ENCODE peak calls at places on chromosomes 3 and 15, in eight cellular contexts. C is tibial nerve, L is lower lobe of right lung, M is fibroblast of lung, N is IMR-90, V is NT2/D1, O is GM23248, S is pancreas. P is an unnamed sample.

GRCh38 chr3:119990888-119991287 is 103.4 kb downstream of the GSK3B start:
- DNase-seq in C (no peak), L (no peak), M (peak; percentile 36), N (peak; percentile 62), V (no peak), O (peak; percentile 54), S (no peak), P (peak; percentile 11)

GRCh38 chr3:42262525-42262924 is 3.5 kb downstream of the CCK start:
- DNase-seq in C (no peak), L (no peak), M (peak; percentile 31), N (peak; percentile 80), V (peak; percentile 47), O (peak; percentile 94), S (no peak), P (no peak)

GRCh38 chr3:33229066-33229465 is 10.5 kb upstream of the SUSD5 start:
- DNase-seq in C (no peak), L (no peak), M (no peak), N (no peak), V (no peak), O (no peak), S (no peak), P (no peak)

GRCh38 chr15:76196286-76196948 is 114.9 kb downstream of the ETFA start:
- DNase-seq in C (no peak), L (peak; percentile 46), M (peak; percentile 86), N (peak; percentile 89), V (peak; percentile 36), O (peak; percentile 93), S (peak; percentile 70), P (peak; percentile 86)

GRCh38 chr3:79937567-79937966 is 169.8 kb upstream of the ROBO1 start:
- DNase-seq in C (no peak), L (no peak), M (no peak), N (no peak), V (peak; percentile 50), O (no peak), S (no peak), P (no peak)

GRCh38 chr3:27253831-27254230 is 115.4 kb downstream of the NEK10 start:
- DNase-seq in C (no peak), L (peak; percentile 48), M (peak; percentile 27), N (peak; percentile 21), V (peak; percentile 16), O (peak; percentile 58), S (peak; percentile 31), P (peak; percentile 46)

GRCh38 chr3:127152676-127153505 is 40.0 kb upstream of the PRR23E start:
- DNase-seq in C (no peak), L (no peak), M (no peak), N (no peak), V (no peak), O (no peak), S (no peak), P (no peak)

GRCh38 chr15:95326689-95327525 is 1003.6 kb upstream of the NR2F2 start:
- DNase-seq in C (peak; percentile 50), L (no peak), M (no peak), N (no peak), V (no peak), O (peak; percentile 10), S (peak; percentile 42), P (peak; percentile 75)

GRCh38 chr3:173411288-173412064 is 13.9 kb downstream of the NLGN1 start:
- DNase-seq in C (no peak), L (peak; percentile 52), M (peak; percentile 72), N (peak; percentile 51), V (no peak), O (peak; percentile 81), S (no peak), P (peak; percentile 80)

GRCh38 chr3:194138732-194139084 is 2.8 kb downstream of the HES1 start:
- DNase-seq in C (no peak), L (no peak), M (no peak), N (peak; percentile 56), V (no peak), O (peak; percentile 58), S (no peak), P (no peak)

GRCh38 chr3:10715886-10716285 is 100.1 kb upstream of the SLC6A11 start:
- DNase-seq in C (no peak), L (no peak), M (no peak), N (no peak), V (no peak), O (no peak), S (no peak), P (no peak)

GRCh38 chr3:18732474-18732873 is 307.3 kb upstream of the SATB1 start:
- DNase-seq in C (no peak), L (no peak), M (no peak), N (no peak), V (no peak), O (peak; percentile 7), S (no peak), P (no peak)

GRCh38 chr3:23808525-23808924 is 2.8 kb downstream of the UBE2E1 start:
- DNase-seq in C (no peak), L (no peak), M (no peak), N (no peak), V (no peak), O (no peak), S (no peak), P (no peak)

GRCh38 chr15:47293763-47294162 is 423.5 kb upstream of the SEMA6D start:
- DNase-seq in C (peak; percentile 74), L (peak; percentile 76), M (peak; percentile 99), N (peak; percentile 95), V (no peak), O (peak; percentile 72), S (no peak), P (no peak)

GRCh38 chr15:47289667-47290066 is 427.6 kb upstream of the SEMA6D start:
- DNase-seq in C (no peak), L (no peak), M (no peak), N (no peak), V (no peak), O (no peak), S (no peak), P (no peak)

GRCh38 chr15:47292638-47293037 is 424.7 kb upstream of the SEMA6D start:
- DNase-seq in C (no peak), L (no peak), M (no peak), N (no peak), V (no peak), O (no peak), S (no peak), P (no peak)

GRCh38 chr15:47283231-47283630 is 434.1 kb upstream of the SEMA6D start:
- DNase-seq in C (no peak), L (no peak), M (peak; percentile 53), N (no peak), V (no peak), O (no peak), S (no peak), P (no peak)

GRCh38 chr15:47288794-47289193 is 428.5 kb upstream of the SEMA6D start:
- DNase-seq in C (no peak), L (no peak), M (no peak), N (no peak), V (no peak), O (no peak), S (no peak), P (no peak)
- H3K9me3 ChIP-seq in C (no peaks in the 10 kb centered on the region), L (no peaks in the 10 kb centered on the region), M (no peaks in the 10 kb centered on the region), N (no peaks in the 10 kb centered on the region), V (peaks cover 6% of the 10 kb centered on the region), O (no peaks in the 10 kb centered on the region), S (no peaks in the 10 kb centered on the region), P (no peaks in the 10 kb centered on the region)

DNA sequence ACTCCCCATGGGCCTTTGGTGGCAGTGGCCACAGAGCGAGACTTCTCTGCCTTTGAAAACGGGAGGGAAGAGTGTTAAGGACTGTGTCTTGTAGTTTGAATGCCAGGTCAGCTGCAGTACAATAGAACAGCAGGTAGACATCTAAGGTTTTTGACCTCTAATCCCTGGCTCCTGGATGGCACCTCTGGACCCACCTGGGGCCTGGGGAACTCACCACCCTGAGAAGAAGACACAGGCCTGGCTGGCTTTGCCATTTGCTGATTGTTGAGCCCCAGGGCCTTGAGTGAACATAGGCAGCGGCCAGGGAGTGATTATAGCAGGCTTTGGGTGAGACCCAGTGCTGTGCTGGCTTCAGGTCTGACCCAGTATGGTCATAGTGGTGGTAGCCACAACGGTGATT is 66.4 kb downstream of the ZMAT3 start:
- DNase-seq in C (no peak), L (no peak), M (no peak), N (no peak), V (no peak), O (no peak), S (no peak), P (no peak)
- H3K9me3 ChIP-seq in C (peaks cover 10% of the 10 kb centered on the region), L (no peaks in the 10 kb centered on the region), M (no peaks in the 10 kb centered on the region), N (no peaks in the 10 kb centered on the region), V (no peaks in the 10 kb centered on the region), O (no peaks in the 10 kb centered on the region), S (no peaks in the 10 kb centered on the region), P (no peaks in the 10 kb centered on the region)

DNA sequence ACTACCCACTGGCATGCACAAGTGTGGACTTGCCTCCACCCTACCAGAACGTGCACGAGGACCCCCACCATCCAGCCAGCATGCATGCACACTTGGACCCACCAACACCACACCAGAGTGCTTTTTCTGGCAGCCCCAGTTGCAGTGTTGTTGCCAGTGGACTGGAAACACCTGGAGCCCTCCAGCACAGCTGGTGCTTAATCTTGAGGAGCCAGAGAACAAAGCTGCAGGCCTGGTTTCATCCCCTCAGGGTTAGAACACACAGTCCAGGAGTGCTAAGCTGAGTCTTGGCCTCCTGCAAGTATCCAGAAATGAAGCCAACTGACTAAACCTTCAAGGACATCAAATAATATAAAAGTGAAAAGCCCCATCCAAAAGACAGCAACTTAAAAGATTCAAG is 888.0 kb downstream of the NTRK3 start:
- DNase-seq in C (no peak), L (no peak), M (no peak), N (peak; percentile 7), V (no peak), O (peak; percentile 7), S (no peak), P (no peak)
- H3K9me3 ChIP-seq in C (peaks cover 23% of the 10 kb centered on the region), L (no peaks in the 10 kb centered on the region), M (no peaks in the 10 kb centered on the region), N (no peaks in the 10 kb centered on the region), V (peaks cover 27% of the 10 kb centered on the region), O (no peaks in the 10 kb centered on the region), S (no peaks in the 10 kb centered on the region), P (peaks cover 6% of the 10 kb centered on the region)

GRCh38 chr15:22259881-22260421 is 179.6 kb downstream of the OR4M2 start:
- DNase-seq in C (no peak), L (no peak), M (no peak), N (no peak), V (no peak), O (no peak), S (no peak), P (no peak)

GRCh38 chr15:22265056-22265945 is 185.0 kb downstream of the OR4M2 start:
- DNase-seq in C (no peak), L (no peak), M (no peak), N (no peak), V (no peak), O (no peak), S (no peak), P (no peak)

GRCh38 chr15:22265961-22266360 is 185.6 kb downstream of the OR4M2 start:
- DNase-seq in C (no peak), L (no peak), M (no peak), N (no peak), V (no peak), O (no peak), S (no peak), P (no peak)

GRCh38 chr15:22263738-22264137 is 183.4 kb downstream of the OR4M2 start:
- DNase-seq in C (no peak), L (no peak), M (no peak), N (no peak), V (no peak), O (no peak), S (no peak), P (no peak)

DNA sequence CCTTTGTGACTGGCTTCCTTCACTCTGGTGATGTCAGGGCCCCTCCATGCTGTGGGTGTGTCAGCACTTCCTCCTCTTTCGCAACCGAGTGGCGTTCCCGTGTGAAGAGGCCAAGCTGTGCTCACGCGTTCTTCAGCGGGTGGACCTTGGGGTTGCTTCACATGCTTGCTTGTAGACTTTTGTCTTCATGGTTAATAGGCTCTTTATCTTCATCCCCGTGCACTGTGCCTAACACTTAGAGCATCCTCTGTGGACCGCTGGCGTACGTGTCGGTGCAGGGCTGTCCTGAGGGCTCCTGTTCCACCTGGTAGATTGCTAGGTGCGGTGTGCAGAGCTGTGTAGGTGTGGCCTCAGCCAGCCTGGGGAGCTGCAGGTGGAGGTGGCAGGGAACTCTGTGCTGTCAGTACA is 182.3 kb downstream of the OR4M2 start:
- DNase-seq in C (no peak), L (peak; percentile 80), M (no peak), N (no peak), V (no peak), O (no peak), S (peak; percentile 55), P (no peak)
- H3K9me3 ChIP-seq in C (peaks cover 2% of the 10 kb centered on the region), L (no peaks in the 10 kb centered on the region), M (peaks cover 5% of the 10 kb centered on the region), N (peaks cover 25% of the 10 kb centered on the region), V (no peaks in the 10 kb centered on the region), O (no peaks in the 10 kb centered on the region), S (no peaks in the 10 kb centered on the region), P (peaks cover 19% of the 10 kb centered on the region)

P was measured in endothelial cell of umbilical vein.